ENCODE peak calls at places on chromosomes 3 and 15, in four cellular contexts. One of them, this sample, is unnamed.

GRCh38 chr3:13220991-13221390 is 147.8 kb upstream of the IQSEC1 start:
- DNase-seq in hippocampal formation: no peak
- DNase-seq in T-helper 1 cell: no peak
- DNase-seq in CD8-positive, alpha-beta memory T cell: no peak
- DNase-seq in this sample: no peak

GRCh38 chr3:20811631-20812030 is 625.6 kb upstream of the SGO1 start:
- DNase-seq in hippocampal formation: no peak
- DNase-seq in CD8-positive, alpha-beta memory T cell: no peak
- DNase-seq in T-helper 1 cell: no peak
- DNase-seq in this sample: no peak

GRCh38 chr3:46110701-46111493 is 83.6 kb upstream of the XCR1 start:
- DNase-seq in T-helper 1 cell: no peak
- DNase-seq in CD8-positive, alpha-beta memory T cell: no peak
- DNase-seq in hippocampal formation: no peak
- DNase-seq in this sample: no peak

GRCh38 chr3:117964814-117965213 is 1069.8 kb downstream of the IGSF11 start:
- DNase-seq in CD8-positive, alpha-beta memory T cell: no peak
- DNase-seq in T-helper 1 cell: no peak
- DNase-seq in hippocampal formation: no peak
- DNase-seq in this sample: no peak

GRCh38 chr15:41842229-41842628 is 3.6 kb downstream of the PLA2G4B start:
- DNase-seq in CD8-positive, alpha-beta memory T cell: no peak
- DNase-seq in T-helper 1 cell: no peak
- DNase-seq in hippocampal formation: no peak
- DNase-seq in this sample: no peak

GRCh38 chr3:54733079-54733478 is 194.8 kb downstream of the LRTM1 start:
- DNase-seq in T-helper 1 cell: no peak
- DNase-seq in hippocampal formation: no peak
- DNase-seq in CD8-positive, alpha-beta memory T cell: no peak
- DNase-seq in this sample: no peak

GRCh38 chr15:38128389-38128788 is 124.2 kb upstream of the SPRED1 start:
- DNase-seq in T-helper 1 cell: no peak
- DNase-seq in CD8-positive, alpha-beta memory T cell: no peak
- DNase-seq in hippocampal formation: no peak
- DNase-seq in this sample: no peak

GRCh38 chr3:76970006-76970680 is 69.8 kb upstream of the ROBO2 start:
- DNase-seq in hippocampal formation: no peak
- DNase-seq in T-helper 1 cell: no peak
- DNase-seq in CD8-positive, alpha-beta memory T cell: no peak
- DNase-seq in this sample: no peak

GRCh38 chr3:172770382-172770781 is 19.9 kb downstream of the ECT2 start:
- DNase-seq in T-helper 1 cell: no peak
- DNase-seq in CD8-positive, alpha-beta memory T cell: no peak
- DNase-seq in hippocampal formation: no peak
- DNase-seq in this sample: no peak

GRCh38 chr3:169662215-169663070 is 1.1 kb downstream of the MECOM start:
- DNase-seq in hippocampal formation: peak; percentile 24
- DNase-seq in CD8-positive, alpha-beta memory T cell: peak; percentile 8
- DNase-seq in T-helper 1 cell: no peak
- DNase-seq in this sample: no peak

GRCh38 chr3:156631323-156631722 is 43.1 kb upstream of the TIPARP start:
- DNase-seq in T-helper 1 cell: no peak
- DNase-seq in hippocampal formation: no peak
- DNase-seq in CD8-positive, alpha-beta memory T cell: no peak
- DNase-seq in this sample: no peak

GRCh38 chr3:17765819-17766472 is 23.5 kb upstream of the TBC1D5 start:
- DNase-seq in hippocampal formation: no peak
- DNase-seq in T-helper 1 cell: no peak
- DNase-seq in CD8-positive, alpha-beta memory T cell: no peak
- DNase-seq in this sample: no peak

GRCh38 chr3:20173844-20174410 is 12.1 kb downstream of the SGO1 start:
- DNase-seq in hippocampal formation: no peak
- DNase-seq in CD8-positive, alpha-beta memory T cell: no peak
- DNase-seq in T-helper 1 cell: no peak
- DNase-seq in this sample: no peak

GRCh38 chr3:195117978-195118581 is 152.9 kb downstream of the XXYLT1 start:
- DNase-seq in T-helper 1 cell: no peak
- DNase-seq in CD8-positive, alpha-beta memory T cell: no peak
- DNase-seq in hippocampal formation: no peak
- DNase-seq in this sample: peak; percentile 9

GRCh38 chr3:72768976-72769375 is 79.3 kb downstream of the SHQ1 start:
- DNase-seq in T-helper 1 cell: no peak
- DNase-seq in CD8-positive, alpha-beta memory T cell: no peak
- DNase-seq in hippocampal formation: no peak
- DNase-seq in this sample: no peak

GRCh38 chr3:31491660-31492059 is 41.1 kb upstream of the STT3B start:
- DNase-seq in T-helper 1 cell: no peak
- DNase-seq in hippocampal formation: no peak
- DNase-seq in CD8-positive, alpha-beta memory T cell: no peak
- DNase-seq in this sample: no peak

GRCh38 chr3:190458040-190458439 is 8.3 kb upstream of the TMEM207 start:
- DNase-seq in T-helper 1 cell: no peak
- DNase-seq in hippocampal formation: no peak
- DNase-seq in CD8-positive, alpha-beta memory T cell: no peak
- DNase-seq in this sample: no peak

GRCh38 chr3:17201538-17201937 is 316.8 kb downstream of the PLCL2 start:
- DNase-seq in hippocampal formation: no peak
- DNase-seq in T-helper 1 cell: no peak
- DNase-seq in CD8-positive, alpha-beta memory T cell: no peak
- DNase-seq in this sample: no peak

GRCh38 chr3:108401836-108402235 is 105.5 kb downstream of the HHLA2 start:
- DNase-seq in T-helper 1 cell: no peak
- DNase-seq in hippocampal formation: no peak
- DNase-seq in CD8-positive, alpha-beta memory T cell: no peak
- DNase-seq in this sample: no peak

GRCh38 chr15:25243800-25244097 is 195.1 kb downstream of the UBE3A start:
- DNase-seq in CD8-positive, alpha-beta memory T cell: no peak
- DNase-seq in T-helper 1 cell: no peak
- DNase-seq in hippocampal formation: no peak
- DNase-seq in this sample: peak; percentile 9

GRCh38 chr3:179750720-179751328 is 98.0 kb downstream of the USP13 start:
- DNase-seq in hippocampal formation: no peak
- DNase-seq in T-helper 1 cell: no peak
- DNase-seq in CD8-positive, alpha-beta memory T cell: no peak
- DNase-seq in this sample: no peak

GRCh38 chr3:33277193-33277882 is at the start of gene FBXL2:
- DNase-seq in T-helper 1 cell: no peak
- DNase-seq in hippocampal formation: peak; percentile 19
- DNase-seq in CD8-positive, alpha-beta memory T cell: no peak
- DNase-seq in this sample: no peak

GRCh38 chr3:190305406-190305805 is 16.8 kb downstream of the CLDN1 start:
- DNase-seq in hippocampal formation: no peak
- DNase-seq in CD8-positive, alpha-beta memory T cell: no peak
- DNase-seq in T-helper 1 cell: no peak
- DNase-seq in this sample: no peak

GRCh38 chr3:71695000-71695482 is 30.2 kb downstream of the EIF4E3 start:
- DNase-seq in CD8-positive, alpha-beta memory T cell: no peak
- DNase-seq in hippocampal formation: no peak
- DNase-seq in T-helper 1 cell: no peak
- DNase-seq in this sample: no peak

GRCh38 chr3:33355611-33356010 is 78.4 kb downstream of the FBXL2 start:
- DNase-seq in T-helper 1 cell: no peak
- DNase-seq in CD8-positive, alpha-beta memory T cell: no peak
- DNase-seq in hippocampal formation: no peak
- DNase-seq in this sample: no peak

GRCh38 chr3:120299403-120299802 is 14.4 kb upstream of the GPR156 start:
- DNase-seq in CD8-positive, alpha-beta memory T cell: no peak
- DNase-seq in T-helper 1 cell: no peak
- DNase-seq in hippocampal formation: no peak
- DNase-seq in this sample: no peak

GRCh38 chr3:190306513-190307163 is 15.6 kb downstream of the CLDN1 start:
- DNase-seq in CD8-positive, alpha-beta memory T cell: no peak
- DNase-seq in T-helper 1 cell: no peak
- DNase-seq in hippocampal formation: no peak
- DNase-seq in this sample: no peak

GRCh38 chr15:28903555-28903954 is 17.8 kb downstream of the APBA2 start:
- DNase-seq in CD8-positive, alpha-beta memory T cell: no peak
- DNase-seq in T-helper 1 cell: no peak
- DNase-seq in hippocampal formation: no peak
- DNase-seq in this sample: no peak

GRCh38 chr3:168024537-168024941 is 71.2 kb downstream of the GOLIM4 start:
- DNase-seq in CD8-positive, alpha-beta memory T cell: no peak
- DNase-seq in hippocampal formation: no peak
- DNase-seq in T-helper 1 cell: no peak
- DNase-seq in this sample: no peak

GRCh38 chr15:43514241-43515057 is 3.0 kb upstream of the MAP1A start:
- DNase-seq in hippocampal formation: peak; percentile 81
- DNase-seq in CD8-positive, alpha-beta memory T cell: peak; percentile 18
- DNase-seq in T-helper 1 cell: no peak
- DNase-seq in this sample: no peak

GRCh38 chr3:187770224-187770623 is 25.0 kb upstream of the BCL6 start:
- DNase-seq in T-helper 1 cell: peak; percentile 16
- DNase-seq in CD8-positive, alpha-beta memory T cell: peak; percentile 20
- DNase-seq in hippocampal formation: no peak
- DNase-seq in this sample: no peak

GRCh38 chr15:31235298-31236183 is 91.1 kb upstream of the KLF13 start:
- DNase-seq in CD8-positive, alpha-beta memory T cell: no peak
- DNase-seq in T-helper 1 cell: no peak
- DNase-seq in hippocampal formation: no peak
- DNase-seq in this sample: no peak

GRCh38 chr3:47009225-47010049 is 30.0 kb downstream of the NBEAL2 start:
- DNase-seq in hippocampal formation: peak; percentile 84
- DNase-seq in CD8-positive, alpha-beta memory T cell: peak; percentile 81
- DNase-seq in T-helper 1 cell: peak; percentile 64
- DNase-seq in this sample: peak; percentile 74

GRCh38 chr3:50008931-50009330 is 69.0 kb downstream of the RBM6 start:
- DNase-seq in CD8-positive, alpha-beta memory T cell: no peak
- DNase-seq in T-helper 1 cell: no peak
- DNase-seq in hippocampal formation: no peak
- DNase-seq in this sample: no peak

GRCh38 chr3:122928396-122929187 is 99.0 kb downstream of the SEMA5B start:
- DNase-seq in CD8-positive, alpha-beta memory T cell: no peak
- DNase-seq in T-helper 1 cell: no peak
- DNase-seq in hippocampal formation: no peak
- DNase-seq in this sample: no peak

GRCh38 chr3:50251220-50251619 is 15.2 kb downstream of the GNAI2 start:
- DNase-seq in T-helper 1 cell: no peak
- DNase-seq in CD8-positive, alpha-beta memory T cell: no peak
- DNase-seq in hippocampal formation: no peak
- DNase-seq in this sample: no peak

GRCh38 chr15:56759450-56759845 is 26.1 kb upstream of the ZNF280D start:
- DNase-seq in hippocampal formation: no peak
- DNase-seq in CD8-positive, alpha-beta memory T cell: no peak
- DNase-seq in T-helper 1 cell: no peak
- DNase-seq in this sample: no peak

GRCh38 chr3:124676236-124676635 is 54.0 kb upstream of the UMPS start:
- DNase-seq in hippocampal formation: no peak
- DNase-seq in CD8-positive, alpha-beta memory T cell: no peak
- DNase-seq in T-helper 1 cell: no peak
- DNase-seq in this sample: no peak

This sample was measured in naive thymus-derived CD8-positive, alpha-beta T cell.